ENCODE peak calls at places on chromosomes 5 and 9, in five cellular contexts. One of them, this sample, is unnamed. For H3K4me1, the result is how much of the 10 kb centered on the place peaks cover.

GRCh38 chr9:134642385-134643181 is 980 bp downstream of the COL5A1 start:
- DNase-seq in HepG2: no peak
- DNase-seq in HCT116: no peak
- DNase-seq in naive thymus-derived CD4-positive, alpha-beta T cell: no peak
- DNase-seq in stomach: peak
- DNase-seq in this sample: peak

GRCh38 chr9:37617161-37617560 is 24.8 kb upstream of the TOMM5 start:
- DNase-seq in HepG2: no peak
- DNase-seq in HCT116: no peak
- DNase-seq in naive thymus-derived CD4-positive, alpha-beta T cell: no peak
- DNase-seq in stomach: no peak
- DNase-seq in this sample: no peak

GRCh38 chr9:134942421-134943119 is 24.9 kb upstream of the FCN1 start:
- DNase-seq in HepG2: no peak
- DNase-seq in HCT116: no peak
- DNase-seq in naive thymus-derived CD4-positive, alpha-beta T cell: no peak
- DNase-seq in stomach: no peak
- DNase-seq in this sample: no peak

GRCh38 chr5:35171991-35172390 is 58.3 kb downstream of the PRLR start:
- DNase-seq in HepG2: no peak
- DNase-seq in HCT116: no peak
- DNase-seq in naive thymus-derived CD4-positive, alpha-beta T cell: no peak
- DNase-seq in stomach: no peak
- DNase-seq in this sample: no peak

GRCh38 chr9:109302606-109303005 is 18.3 kb downstream of the EPB41L4B start:
- DNase-seq in HepG2: no peak
- DNase-seq in HCT116: no peak
- DNase-seq in naive thymus-derived CD4-positive, alpha-beta T cell: no peak
- DNase-seq in stomach: no peak
- DNase-seq in this sample: no peak

GRCh38 chr5:2686296-2686695 is 65.2 kb downstream of the IRX2 start:
- DNase-seq in HepG2: no peak
- DNase-seq in HCT116: no peak
- DNase-seq in naive thymus-derived CD4-positive, alpha-beta T cell: no peak
- DNase-seq in stomach: no peak
- DNase-seq in this sample: no peak

GRCh38 chr5:134553816-134554215 is 28.3 kb downstream of the JADE2 start:
- DNase-seq in HepG2: no peak
- DNase-seq in HCT116: no peak
- DNase-seq in naive thymus-derived CD4-positive, alpha-beta T cell: no peak
- DNase-seq in stomach: no peak
- DNase-seq in this sample: no peak

GRCh38 chr9:37639874-37640273 is 10.9 kb upstream of the FRMPD1 start:
- DNase-seq in HepG2: no peak
- DNase-seq in HCT116: no peak
- DNase-seq in naive thymus-derived CD4-positive, alpha-beta T cell: no peak
- DNase-seq in stomach: no peak
- DNase-seq in this sample: no peak

GRCh38 chr9:34331191-34331590 is 1.8 kb downstream of the NUDT2 start:
- DNase-seq in HepG2: no peak
- DNase-seq in HCT116: no peak
- DNase-seq in naive thymus-derived CD4-positive, alpha-beta T cell: no peak
- DNase-seq in stomach: no peak
- DNase-seq in this sample: no peak

GRCh38 chr5:27313549-27313948 is 275.2 kb upstream of the CDH9 start:
- DNase-seq in HepG2: no peak
- DNase-seq in HCT116: no peak
- DNase-seq in naive thymus-derived CD4-positive, alpha-beta T cell: no peak
- DNase-seq in stomach: no peak
- DNase-seq in this sample: no peak

GRCh38 chr9:101708855-101709254 is 29.6 kb downstream of the GRIN3A start:
- DNase-seq in HepG2: no peak
- DNase-seq in HCT116: no peak
- DNase-seq in naive thymus-derived CD4-positive, alpha-beta T cell: no peak
- DNase-seq in stomach: no peak
- DNase-seq in this sample: no peak

GRCh38 chr5:59698207-59698606 is 195.3 kb downstream of the PDE4D start:
- DNase-seq in HepG2: no peak
- DNase-seq in HCT116: no peak
- DNase-seq in naive thymus-derived CD4-positive, alpha-beta T cell: no peak
- DNase-seq in stomach: no peak
- DNase-seq in this sample: no peak

GRCh38 chr9:81619353-81620008 is 69.9 kb downstream of the TLE1 start:
- DNase-seq in HepG2: no peak
- DNase-seq in HCT116: no peak
- DNase-seq in naive thymus-derived CD4-positive, alpha-beta T cell: no peak
- DNase-seq in stomach: no peak
- DNase-seq in this sample: no peak

GRCh38 chr5:35281613-35282012 is 51.3 kb upstream of the PRLR start:
- DNase-seq in HepG2: no peak
- DNase-seq in HCT116: no peak
- DNase-seq in naive thymus-derived CD4-positive, alpha-beta T cell: no peak
- DNase-seq in stomach: no peak
- DNase-seq in this sample: no peak

GRCh38 chr9:125516381-125516960 is 190.5 kb downstream of the MAPKAP1 start:
- DNase-seq in HepG2: no peak
- DNase-seq in HCT116: no peak
- DNase-seq in naive thymus-derived CD4-positive, alpha-beta T cell: no peak
- DNase-seq in stomach: no peak
- DNase-seq in this sample: no peak

GRCh38 chr5:37619353-37619752 is 220.5 kb downstream of the GDNF start:
- DNase-seq in HepG2: no peak
- DNase-seq in HCT116: no peak
- DNase-seq in naive thymus-derived CD4-positive, alpha-beta T cell: no peak
- DNase-seq in stomach: no peak
- DNase-seq in this sample: no peak

GRCh38 chr9:127155314-127155713 is 32.9 kb upstream of the ANGPTL2 start:
- DNase-seq in HepG2: no peak
- DNase-seq in HCT116: no peak
- DNase-seq in naive thymus-derived CD4-positive, alpha-beta T cell: no peak
- DNase-seq in stomach: no peak
- DNase-seq in this sample: no peak

GRCh38 chr5:91074615-91075014 is 308.5 kb downstream of the ARRDC3 start:
- DNase-seq in HepG2: peak
- DNase-seq in HCT116: no peak
- DNase-seq in naive thymus-derived CD4-positive, alpha-beta T cell: no peak
- DNase-seq in stomach: no peak
- DNase-seq in this sample: no peak

GRCh38 chr9:77532607-77533006 is 115.5 kb downstream of the GNA14 start:
- DNase-seq in HepG2: no peak
- DNase-seq in HCT116: no peak
- DNase-seq in naive thymus-derived CD4-positive, alpha-beta T cell: no peak
- DNase-seq in stomach: no peak
- DNase-seq in this sample: no peak

GRCh38 chr5:2430606-2431005 is 320.9 kb downstream of the IRX2 start:
- DNase-seq in HepG2: no peak
- DNase-seq in HCT116: no peak
- DNase-seq in naive thymus-derived CD4-positive, alpha-beta T cell: no peak
- DNase-seq in stomach: no peak
- DNase-seq in this sample: no peak

GRCh38 chr9:113587471-113588031 is 124.0 kb downstream of the RGS3 start:
- DNase-seq in HepG2: no peak
- DNase-seq in HCT116: no peak
- DNase-seq in naive thymus-derived CD4-positive, alpha-beta T cell: no peak
- DNase-seq in stomach: no peak
- DNase-seq in this sample: no peak

GRCh38 chr5:60701317-60701988 is 1.5 kb upstream of the DEPDC1B start:
- DNase-seq in HepG2: no peak
- DNase-seq in HCT116: no peak
- DNase-seq in naive thymus-derived CD4-positive, alpha-beta T cell: no peak
- DNase-seq in stomach: no peak
- DNase-seq in this sample: no peak

GRCh38 chr9:129555512-129556203 is 65.2 kb downstream of the C9orf50 start:
- DNase-seq in HepG2: no peak
- DNase-seq in HCT116: no peak
- DNase-seq in naive thymus-derived CD4-positive, alpha-beta T cell: no peak
- DNase-seq in stomach: no peak
- DNase-seq in this sample: no peak

GRCh38 chr9:129551393-129551973 is 69.4 kb downstream of the C9orf50 start:
- DNase-seq in HepG2: no peak
- DNase-seq in HCT116: no peak
- DNase-seq in naive thymus-derived CD4-positive, alpha-beta T cell: no peak
- DNase-seq in stomach: no peak
- DNase-seq in this sample: no peak

GRCh38 chr9:129552064-129552463 is 68.8 kb downstream of the C9orf50 start:
- DNase-seq in HepG2: peak
- DNase-seq in HCT116: no peak
- DNase-seq in naive thymus-derived CD4-positive, alpha-beta T cell: no peak
- DNase-seq in stomach: no peak
- DNase-seq in this sample: peak

GRCh38 chr9:129554649-129555048 is 66.3 kb downstream of the C9orf50 start:
- DNase-seq in HepG2: no peak
- DNase-seq in HCT116: no peak
- DNase-seq in naive thymus-derived CD4-positive, alpha-beta T cell: no peak
- DNase-seq in stomach: no peak
- DNase-seq in this sample: no peak

GRCh38 chr9:129553277-129553676 is 67.6 kb downstream of the C9orf50 start:
- DNase-seq in HepG2: no peak
- DNase-seq in HCT116: no peak
- DNase-seq in naive thymus-derived CD4-positive, alpha-beta T cell: no peak
- DNase-seq in stomach: no peak
- DNase-seq in this sample: no peak
- H3K4me1 ChIP-seq in HepG2: half or more
- H3K4me1 ChIP-seq in HCT116: half or more
- H3K4me1 ChIP-seq in naive thymus-derived CD4-positive, alpha-beta T cell: under half
- H3K4me1 ChIP-seq in stomach: under half
- H3K4me1 ChIP-seq in this sample: under half

GRCh38 chr9:70260007-70260443 is 1.2 kb downstream of the SMC5 start:
- DNase-seq in HepG2: no peak
- DNase-seq in HCT116: no peak
- DNase-seq in naive thymus-derived CD4-positive, alpha-beta T cell: no peak
- DNase-seq in stomach: no peak
- DNase-seq in this sample: no peak

GRCh38 chr9:70260606-70261005 is 1.8 kb downstream of the SMC5 start:
- DNase-seq in HepG2: no peak
- DNase-seq in HCT116: no peak
- DNase-seq in naive thymus-derived CD4-positive, alpha-beta T cell: no peak
- DNase-seq in stomach: no peak
- DNase-seq in this sample: no peak

GRCh38 chr9:70257991-70258691 is 637 bp upstream of the SMC5 start:
- DNase-seq in HepG2: peak
- DNase-seq in HCT116: peak
- DNase-seq in naive thymus-derived CD4-positive, alpha-beta T cell: no peak
- DNase-seq in stomach: peak
- DNase-seq in this sample: no peak

GRCh38 chr9:70258692-70259511 is at the start of gene SMC5:
- DNase-seq in HepG2: peak
- DNase-seq in HCT116: peak
- DNase-seq in naive thymus-derived CD4-positive, alpha-beta T cell: peak
- DNase-seq in stomach: peak
- DNase-seq in this sample: peak

GRCh38 chr9:70259512-70259802 is 679 bp downstream of the SMC5 start:
- DNase-seq in HepG2: no peak
- DNase-seq in HCT116: no peak
- DNase-seq in naive thymus-derived CD4-positive, alpha-beta T cell: no peak
- DNase-seq in stomach: no peak
- DNase-seq in this sample: peak
- H3K4me1 ChIP-seq in HepG2: half or more
- H3K4me1 ChIP-seq in HCT116: under half
- H3K4me1 ChIP-seq in naive thymus-derived CD4-positive, alpha-beta T cell: under half
- H3K4me1 ChIP-seq in stomach: under half
- H3K4me1 ChIP-seq in this sample: half or more

DNA sequence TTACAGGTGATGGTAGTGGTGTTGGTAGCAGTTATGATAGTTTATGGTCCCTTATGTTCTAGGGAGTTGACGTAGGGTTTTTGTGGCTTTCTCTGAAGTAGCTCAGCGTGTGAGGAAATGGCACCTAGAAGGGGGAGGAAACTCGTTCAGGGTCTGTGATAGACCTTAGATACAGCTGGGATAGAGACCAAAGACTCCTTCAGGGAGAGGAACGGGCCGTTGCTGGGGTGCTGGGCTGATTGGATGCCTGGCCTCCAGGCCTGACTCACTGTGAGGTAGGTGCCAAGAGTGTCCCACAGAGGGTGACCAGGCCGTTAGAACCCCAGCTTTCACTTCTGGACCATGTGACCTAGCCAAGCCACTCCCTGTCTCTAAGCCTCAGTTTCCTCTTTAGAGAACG is 96.6 kb downstream of the DAB2IP start:
- DNase-seq in HepG2: no peak
- DNase-seq in HCT116: no peak
- DNase-seq in naive thymus-derived CD4-positive, alpha-beta T cell: no peak
- DNase-seq in stomach: no peak
- DNase-seq in this sample: no peak
- H3K4me1 ChIP-seq in HepG2: half or more
- H3K4me1 ChIP-seq in HCT116: half or more
- H3K4me1 ChIP-seq in naive thymus-derived CD4-positive, alpha-beta T cell: under half
- H3K4me1 ChIP-seq in stomach: half or more
- H3K4me1 ChIP-seq in this sample: half or more

GRCh38 chr5:150497989-150498317 is 10.0 kb upstream of the NDST1 start:
- DNase-seq in HepG2: no peak
- DNase-seq in HCT116: no peak
- DNase-seq in naive thymus-derived CD4-positive, alpha-beta T cell: no peak
- DNase-seq in stomach: no peak
- DNase-seq in this sample: no peak
- H3K4me1 ChIP-seq in HepG2: half or more
- H3K4me1 ChIP-seq in HCT116: under half
- H3K4me1 ChIP-seq in naive thymus-derived CD4-positive, alpha-beta T cell: under half
- H3K4me1 ChIP-seq in stomach: half or more
- H3K4me1 ChIP-seq in this sample: half or more

DNA sequence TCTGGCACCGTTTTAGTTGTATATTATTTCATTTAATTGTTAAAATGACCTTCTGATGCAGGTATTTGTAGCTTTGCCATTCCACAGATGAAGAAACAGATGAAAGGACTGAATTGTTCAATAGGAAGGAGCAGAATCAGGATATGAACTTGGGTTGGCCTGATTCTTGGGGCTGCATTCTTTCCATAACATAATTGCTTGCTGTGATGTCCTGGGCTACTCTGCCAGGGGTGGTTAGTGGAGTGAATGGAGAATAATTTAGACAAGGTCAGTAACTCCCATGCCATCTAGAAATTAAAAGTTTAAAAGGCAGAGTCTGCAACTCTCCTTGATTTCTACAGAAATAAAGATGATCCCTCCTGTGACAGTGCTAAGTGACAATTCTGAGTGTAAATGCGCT is 15.9 kb downstream of the TLR4 start:
- DNase-seq in HepG2: no peak
- DNase-seq in HCT116: no peak
- DNase-seq in naive thymus-derived CD4-positive, alpha-beta T cell: no peak
- DNase-seq in stomach: no peak
- DNase-seq in this sample: no peak
- H3K4me1 ChIP-seq in HepG2: under half
- H3K4me1 ChIP-seq in HCT116: under half
- H3K4me1 ChIP-seq in naive thymus-derived CD4-positive, alpha-beta T cell: under half
- H3K4me1 ChIP-seq in stomach: under half
- H3K4me1 ChIP-seq in this sample: under half

GRCh38 chr9:23739753-23740152 is 86.3 kb downstream of the ELAVL2 start:
- DNase-seq in HepG2: no peak
- DNase-seq in HCT116: no peak
- DNase-seq in naive thymus-derived CD4-positive, alpha-beta T cell: no peak
- DNase-seq in stomach: no peak
- DNase-seq in this sample: no peak
- H3K4me1 ChIP-seq in HepG2: under half
- H3K4me1 ChIP-seq in HCT116: under half
- H3K4me1 ChIP-seq in naive thymus-derived CD4-positive, alpha-beta T cell: under half
- H3K4me1 ChIP-seq in stomach: under half
- H3K4me1 ChIP-seq in this sample: under half

This sample was measured in suprapubic skin.